ENCODE peak calls at places on chromosomes 4 and X, in five cellular contexts. A is A673, D is brain microvascular endothelial cell, R is psoas muscle, Q is sigmoid colon. C is an unnamed sample. For H3K36me3, the result is how much of the 10 kb centered on the place peaks cover.

GRCh38 chr4:165384608-165385007 is 5.8 kb downstream of the CPE start:
- DNase-seq in A (peak), D (no peak), R (no peak), Q (no peak), C (no peak)

GRCh38 chrX:73840120-73840924 is 277.3 kb downstream of the CHIC1 start:
- DNase-seq in A (no peak), D (no peak), R (no peak), Q (no peak), C (no peak)

GRCh38 chr4:183920512-183920911 is 15.4 kb downstream of the STOX2 start:
- DNase-seq in A (no peak), D (no peak), R (no peak), Q (no peak), C (no peak)

GRCh38 chr4:15131551-15131950 is 129.3 kb downstream of the CPEB2 start:
- DNase-seq in A (no peak), D (no peak), R (peak), Q (no peak), C (no peak)

GRCh38 chr4:185128272-185129119 is 14.6 kb upstream of the SLC25A4 start:
- DNase-seq in A (peak), D (no peak), R (peak), Q (no peak), C (peak)

GRCh38 chrX:129984196-129984962 is 1.9 kb downstream of the BCORL1 start:
- DNase-seq in A (no peak), D (no peak), R (peak), Q (peak), C (peak)

GRCh38 chr4:8044699-8045098 is 105.0 kb upstream of the AFAP1 start:
- DNase-seq in A (peak), D (no peak), R (no peak), Q (no peak), C (peak)

GRCh38 chr4:33369366-33369899 is 2649.3 kb downstream of the PCDH7 start:
- DNase-seq in A (peak), D (no peak), R (no peak), Q (no peak), C (no peak)

GRCh38 chrX:150086371-150086770 is 148.1 kb upstream of the EOLA2 start:
- DNase-seq in A (no peak), D (no peak), R (no peak), Q (no peak), C (no peak)

GRCh38 chrX:134908235-134908834 is 82.5 kb upstream of the SMIM10 start:
- DNase-seq in A (peak), D (peak), R (no peak), Q (no peak), C (no peak)

DNA sequence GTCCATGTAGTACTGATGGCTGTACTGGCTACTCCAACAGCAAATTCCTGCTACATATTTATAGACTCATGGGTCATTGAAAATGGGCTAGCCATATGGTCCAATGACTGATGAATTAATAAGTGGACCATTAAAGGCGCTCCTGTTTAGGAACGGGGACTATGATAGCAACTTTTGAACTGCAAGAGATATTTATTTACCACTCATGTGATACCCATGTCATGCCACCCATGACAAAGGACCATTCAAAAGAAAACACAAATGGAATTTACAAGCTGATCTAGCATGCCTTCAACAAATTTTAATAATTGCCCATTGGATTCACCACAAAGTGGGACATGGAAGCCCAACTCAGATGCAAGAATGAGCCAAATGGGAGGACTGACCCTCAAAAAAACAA is 240.0 kb upstream of the GALNTL6 start:
- DNase-seq in A (no peak), D (no peak), R (no peak), Q (no peak), C (no peak)
- H3K36me3 ChIP-seq in A (under half), D (under half), R (under half), Q (under half), C (under half)

DNA sequence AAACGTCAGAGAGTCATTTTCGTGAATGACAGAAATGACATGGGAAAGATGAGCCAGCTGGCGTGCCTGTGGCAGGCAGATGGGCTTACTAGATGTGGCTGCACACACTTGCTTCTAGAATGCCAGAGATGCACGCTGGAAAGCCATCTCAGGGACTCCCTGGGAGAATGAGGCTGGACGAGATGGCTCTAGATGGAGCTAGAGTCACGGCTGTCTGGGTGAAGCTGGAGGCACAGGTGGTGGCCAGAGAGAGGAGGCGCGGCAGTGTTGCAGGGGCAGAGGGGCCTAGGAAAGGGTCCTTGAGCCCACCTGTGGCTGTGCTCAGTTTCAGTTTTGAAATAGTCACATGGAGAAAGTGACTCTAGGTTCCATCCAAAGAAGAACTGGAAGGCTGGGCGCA is 26.0 kb downstream of the TKTL1 start:
- DNase-seq in A (no peak), D (no peak), R (no peak), Q (no peak), C (no peak)
- TF ChIP-seq CTCF in A (no peak), D (no peak), R (no peak), Q (no peak), C (no peak)

GRCh38 chrX:151966236-151966635 is 8.2 kb downstream of the GABRE start:
- DNase-seq in A (no peak), D (no peak), R (no peak), Q (no peak), C (no peak)
- H3K36me3 ChIP-seq in A (under half), D (under half), R (under half), Q (under half), C (under half)

GRCh38 chrX:15738686-15739016 is 581 bp downstream of the CA5B start:
- DNase-seq in A (no peak), D (no peak), R (no peak), Q (no peak), C (no peak)
- TF ChIP-seq CTCF in A (no peak), D (no peak), R (no peak), Q (no peak), C (no peak)

GRCh38 chr4:126216611-126217010 is 901.9 kb downstream of the FAT4 start:
- DNase-seq in A (no peak), D (no peak), R (no peak), Q (no peak), C (no peak)
- H3K36me3 ChIP-seq in A (under half), D (under half), R (under half), Q (under half), C (under half)

DNA sequence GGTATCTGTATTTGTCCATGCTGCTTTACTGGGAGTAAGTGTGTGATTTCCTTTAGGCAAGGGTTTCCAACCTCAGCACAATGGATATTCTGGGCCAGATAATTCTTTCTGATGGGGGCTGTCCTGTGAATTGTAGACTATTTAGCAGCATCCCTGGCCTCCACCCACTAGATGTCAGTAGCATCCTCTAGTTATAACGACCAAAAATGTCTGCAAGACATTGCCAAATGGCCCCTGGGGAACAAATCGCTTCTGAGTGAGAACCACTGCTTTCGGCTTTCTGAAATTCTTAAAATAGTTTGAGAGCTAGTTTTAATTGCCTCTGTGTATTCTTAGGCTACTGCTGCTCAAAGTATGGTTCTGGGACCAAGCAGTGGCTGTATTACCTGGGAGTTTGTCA is 81.2 kb upstream of the GPM6B start:
- DNase-seq in A (peak), D (peak), R (no peak), Q (no peak), C (no peak)
- TF ChIP-seq CTCF in A (peak), D (peak), R (no peak), Q (no peak), C (no peak)